ENCODE peak calls at places on chromosomes 7 and 10, in seven cellular contexts. G is GM06990, X is uterus, A is DND-41, K is tibial nerve, P is heart left ventricle, H is AG09319. O is an unnamed sample.

GRCh38 chr7:148456351-148456750 is 134.2 kb upstream of the C7orf33 start:
- DNase-seq in G (no peak), X (no peak), A (no peak), K (no peak), P (no peak), H (no peak), O (no peak)

GRCh38 chr10:77180104-77180503 is 457.5 kb downstream of the KCNMA1 start:
- DNase-seq in G (no peak), X (no peak), A (no peak), K (no peak), P (no peak), H (no peak), O (no peak)

GRCh38 chr7:155412416-155413253 is 45.3 kb upstream of the EN2 start:
- DNase-seq in G (peak), X (no peak), A (peak), K (no peak), P (no peak), H (no peak), O (no peak)

GRCh38 chr10:67788028-67788886 is 49.7 kb downstream of the DNAJC12 start:
- DNase-seq in G (peak), X (no peak), A (peak), K (peak), P (peak), H (no peak), O (no peak)

GRCh38 chr7:74365320-74366022 is 76.3 kb downstream of the CLIP2 start:
- DNase-seq in G (no peak), X (peak), A (no peak), K (peak), P (peak), H (no peak), O (peak)

GRCh38 chr10:78856421-78856820 is 212.3 kb upstream of the ZMIZ1 start:
- DNase-seq in G (no peak), X (no peak), A (no peak), K (no peak), P (peak), H (no peak), O (no peak)

GRCh38 chr10:10967029-10967428 is 50.6 kb upstream of the CELF2 start:
- DNase-seq in G (no peak), X (no peak), A (no peak), K (no peak), P (no peak), H (no peak), O (no peak)

GRCh38 chr7:3564231-3564630 is 263.2 kb downstream of the SDK1 start:
- DNase-seq in G (no peak), X (no peak), A (no peak), K (no peak), P (no peak), H (no peak), O (no peak)

GRCh38 chr7:102115931-102116330 is 170.7 kb upstream of the SH2B2 start:
- DNase-seq in G (no peak), X (no peak), A (no peak), K (no peak), P (no peak), H (no peak), O (no peak)

GRCh38 chr10:58827381-58827780 is 314.7 kb downstream of the BICC1 start:
- DNase-seq in G (no peak), X (no peak), A (no peak), K (no peak), P (no peak), H (no peak), O (no peak)

GRCh38 chr10:127424594-127425264 is 124.4 kb upstream of the NPS start:
- DNase-seq in G (no peak), X (peak), A (no peak), K (no peak), P (no peak), H (no peak), O (no peak)

GRCh38 chr7:38561166-38561565 is 70.0 kb downstream of the AMPH start:
- DNase-seq in G (no peak), X (no peak), A (no peak), K (no peak), P (no peak), H (no peak), O (no peak)

GRCh38 chr7:3112499-3113134 is 69.0 kb upstream of the CARD11 start:
- DNase-seq in G (no peak), X (no peak), A (no peak), K (no peak), P (no peak), H (no peak), O (no peak)

GRCh38 chr10:80924063-80924952 is 386.6 kb downstream of the SH2D4B start:
- DNase-seq in G (peak), X (no peak), A (peak), K (no peak), P (peak), H (peak), O (no peak)

GRCh38 chr10:99435986-99436633 is 5.7 kb upstream of the GOT1 start:
- DNase-seq in G (peak), X (no peak), A (no peak), K (no peak), P (no peak), H (peak), O (no peak)

GRCh38 chr10:61941202-61941651 is 39.7 kb downstream of the ARID5B start:
- DNase-seq in G (peak), X (no peak), A (no peak), K (no peak), P (no peak), H (no peak), O (no peak)

GRCh38 chr10:61942997-61943457 is 41.5 kb downstream of the ARID5B start:
- DNase-seq in G (no peak), X (no peak), A (no peak), K (no peak), P (no peak), H (no peak), O (no peak)

GRCh38 chr10:61944445-61945123 is 43.1 kb downstream of the ARID5B start:
- DNase-seq in G (no peak), X (no peak), A (no peak), K (no peak), P (no peak), H (no peak), O (no peak)

GRCh38 chr10:61939575-61940301 is 38.2 kb downstream of the ARID5B start:
- DNase-seq in G (no peak), X (no peak), A (no peak), K (no peak), P (no peak), H (no peak), O (no peak)

GRCh38 chr10:61943699-61944444 is 42.4 kb downstream of the ARID5B start:
- DNase-seq in G (peak), X (no peak), A (no peak), K (no peak), P (no peak), H (no peak), O (no peak)
- TF ChIP-seq CTCF in G (no peak), X (no peak), A (peak), K (no peak), P (peak), H (no peak), O (peak)

GRCh38 chr7:99557196-99557607 is 1.2 kb upstream of the ZNF655 start:
- DNase-seq in G (no peak), X (no peak), A (no peak), K (no peak), P (no peak), H (no peak), O (no peak)

GRCh38 chr7:99557940-99558305 is 519 bp upstream of the ZNF655 start:
- DNase-seq in G (no peak), X (no peak), A (no peak), K (no peak), P (no peak), H (no peak), O (no peak)

GRCh38 chr7:99551767-99552463 is at the start of gene FAM200A:
- DNase-seq in G (peak), X (peak), A (peak), K (peak), P (peak), H (peak), O (peak)

GRCh38 chr7:99553039-99553438 is 1.1 kb upstream of the FAM200A start:
- DNase-seq in G (no peak), X (no peak), A (no peak), K (no peak), P (no peak), H (no peak), O (no peak)

GRCh38 chr7:99554929-99555328 is 3.0 kb upstream of the FAM200A start:
- DNase-seq in G (no peak), X (no peak), A (no peak), K (no peak), P (no peak), H (no peak), O (no peak)
- TF ChIP-seq CTCF in G (no peak), X (no peak), A (no peak), K (no peak), P (no peak), H (no peak), O (no peak)

DNA sequence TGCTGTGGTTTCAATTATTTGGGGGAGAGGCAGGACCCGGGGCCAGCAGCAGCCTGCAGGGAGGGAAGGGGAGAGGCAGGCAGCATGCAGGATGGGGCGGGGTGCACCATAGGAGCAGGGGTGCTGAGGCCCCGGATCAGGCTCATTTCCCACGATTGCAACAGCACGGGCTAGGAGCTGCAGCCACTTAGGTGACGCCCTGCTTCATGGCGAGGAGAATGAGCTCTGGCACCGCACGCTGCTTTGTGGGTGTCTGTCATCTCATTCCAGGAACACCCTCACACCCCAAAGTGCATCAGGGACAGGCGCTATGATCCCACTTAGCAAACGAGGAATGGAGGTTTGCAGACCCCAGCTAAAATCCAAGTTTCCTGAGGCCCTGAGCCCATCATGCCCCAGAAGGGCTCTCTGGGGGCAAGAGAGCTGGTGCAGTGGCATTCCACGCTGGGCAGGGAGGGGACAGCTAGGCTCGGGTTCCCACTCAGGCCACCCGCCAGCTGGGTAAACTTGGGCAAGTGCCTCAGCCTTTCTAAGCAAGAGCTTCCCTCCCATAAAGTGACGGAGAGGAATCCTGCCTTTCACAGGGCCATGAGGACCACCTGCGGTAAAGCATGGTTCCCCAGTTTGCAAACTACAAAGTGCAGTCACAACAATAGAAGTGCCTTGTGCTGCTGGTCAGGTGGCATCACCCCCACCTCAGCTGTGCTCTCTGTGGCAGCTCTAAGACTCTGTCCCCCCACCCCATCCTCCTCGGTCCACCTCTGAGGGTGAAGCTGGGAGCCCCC is 9.2 kb downstream of the KCNH2 start:
- DNase-seq in G (no peak), X (no peak), A (no peak), K (no peak), P (no peak), H (no peak), O (no peak)
- TF ChIP-seq CTCF in G (no peak), X (no peak), A (no peak), K (no peak), P (no peak), H (no peak), O (no peak)

GRCh38 chr10:14949291-14949690 is 4.6 kb downstream of the DCLRE1C start:
- DNase-seq in G (no peak), X (no peak), A (no peak), K (no peak), P (no peak), H (no peak), O (no peak)

GRCh38 chr10:14952851-14953451 is 945 bp downstream of the DCLRE1C start:
- DNase-seq in G (no peak), X (no peak), A (no peak), K (no peak), P (no peak), H (no peak), O (no peak)

GRCh38 chr10:14954934-14955333 is 1.0 kb upstream of the DCLRE1C start:
- DNase-seq in G (no peak), X (no peak), A (no peak), K (no peak), P (no peak), H (no peak), O (no peak)

GRCh38 chr10:14954001-14954770 is at the start of gene DCLRE1C:
- DNase-seq in G (peak), X (peak), A (peak), K (peak), P (peak), H (peak), O (peak)

DNA sequence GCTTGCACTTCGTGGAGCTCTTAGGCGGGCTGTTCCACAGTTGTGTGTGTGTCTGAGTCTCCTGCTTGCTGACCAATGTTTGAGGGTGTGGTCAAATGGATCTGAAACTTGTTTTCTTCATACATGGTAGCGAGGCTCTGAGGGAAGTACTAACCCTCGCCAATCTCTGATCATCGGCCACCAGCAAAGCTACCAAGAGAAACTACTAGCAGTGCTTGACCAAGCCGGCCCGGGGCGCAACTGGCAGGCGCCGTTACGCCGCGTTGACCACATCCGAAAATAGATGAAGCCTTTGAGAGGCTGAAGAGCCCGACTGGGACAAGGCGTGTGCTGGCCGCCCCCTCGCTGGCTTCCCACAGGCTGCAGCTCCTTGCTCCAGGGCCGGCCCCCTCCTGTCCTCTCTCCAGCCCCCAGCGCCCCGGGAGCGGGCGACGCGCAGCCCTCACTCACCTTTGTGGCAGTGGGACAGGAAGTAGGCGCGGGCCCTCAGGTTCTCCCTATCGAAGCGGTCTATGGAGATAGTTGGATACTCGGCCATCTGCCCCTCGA is 370 bp downstream of the DCLRE1C start:
- DNase-seq in G (peak), X (no peak), A (no peak), K (peak), P (peak), H (peak), O (peak)
- TF ChIP-seq CTCF in G (no peak), X (no peak), A (no peak), K (no peak), P (no peak), H (peak), O (peak)

GRCh38 chr10:89814278-89814677 is 112.9 kb downstream of the KIF20B start:
- DNase-seq in G (no peak), X (no peak), A (no peak), K (no peak), P (no peak), H (no peak), O (no peak)
- TF ChIP-seq CTCF in G (no peak), X (no peak), A (no peak), K (no peak), P (no peak), H (no peak), O (no peak)